ENCODE peak calls at places on chromosomes 6 and 20, in five cellular contexts. O is HEK293T; X is glutamatergic neuron; S is stimulated activated CD4-positive, alpha-beta T cell treated with anti-CD3 and anti-CD28 coated beads, Interleukin-1b, Interleukin-23, amount 100 ng/mL, for 4 hours; F is ecto neural progenitor cell. U is an unnamed sample.

GRCh38 chr6:24991748-24992467 is 56.1 kb upstream of the RIPOR2 start:
- DNase-seq in O (peak; percentile 65), X (peak; percentile 58), S (peak; percentile 42), F (no peak), U (peak; percentile 37)

GRCh38 chr20:19427480-19427879 is 215.0 kb downstream of the SLC24A3 start:
- DNase-seq in O (no peak), X (no peak), S (no peak), F (no peak), U (no peak)

GRCh38 chr6:138815221-138815620 is 19.3 kb downstream of the ECT2L start:
- DNase-seq in O (no peak), X (no peak), S (no peak), F (no peak), U (no peak)

GRCh38 chr20:51085761-51086160 is 62.9 kb upstream of the KCNG1 start:
- DNase-seq in O (no peak), X (no peak), S (no peak), F (no peak), U (no peak)

GRCh38 chr20:8250539-8251200 is 118.6 kb downstream of the PLCB1 start:
- DNase-seq in O (no peak), X (no peak), S (no peak), F (no peak), U (no peak)

GRCh38 chr6:13089296-13089994 is 238.9 kb downstream of the TBC1D7 start:
- DNase-seq in O (no peak), X (no peak), S (no peak), F (no peak), U (no peak)

GRCh38 chr6:106360989-106361430 is 493 bp downstream of the CRYBG1 start:
- DNase-seq in O (no peak), X (peak; percentile 21), S (peak; percentile 1), F (peak; percentile 57), U (no peak)

GRCh38 chr6:106117579-106117978 is 31.4 kb downstream of the PRDM1 start:
- DNase-seq in O (no peak), X (no peak), S (no peak), F (no peak), U (no peak)

GRCh38 chr6:39666706-39667489 is 58.3 kb downstream of the KIF6 start:
- DNase-seq in O (no peak), X (no peak), S (no peak), F (no peak), U (no peak)

GRCh38 chr20:50379049-50379990 is 130.9 kb upstream of the PTPN1 start:
- DNase-seq in O (no peak), X (no peak), S (no peak), F (no peak), U (peak; percentile 61)

GRCh38 chr6:36986704-36987047 is 680 bp upstream of the MTCH1 start:
- DNase-seq in O (no peak), X (no peak), S (no peak), F (no peak), U (no peak)

GRCh38 chr20:2397595-2398145 is 17.0 kb downstream of the TGM6 start:
- DNase-seq in O (no peak), X (no peak), S (no peak), F (no peak), U (no peak)

GRCh38 chr20:3995067-3995748 is 20.1 kb downstream of the RNF24 start:
- DNase-seq in O (no peak), X (no peak), S (no peak), F (no peak), U (no peak)